ENCODE peak calls at places on chromosomes 7 and 10, in six cellular contexts. One of them, this sample, is unnamed.

GRCh38 chr7:90320418-90320800 is 695 bp downstream of the FAM237B start:
- DNase-seq in esophagus squamous epithelium: no peak
- DNase-seq in stomach: no peak
- DNase-seq in psoas muscle: no peak
- DNase-seq in transverse colon: no peak
- DNase-seq in HCT116: no peak
- DNase-seq in this sample: no peak

GRCh38 chr10:62098278-62099121 is 170.1 kb downstream of the RTKN2 start:
- DNase-seq in esophagus squamous epithelium: no peak
- DNase-seq in stomach: no peak
- DNase-seq in psoas muscle: no peak
- DNase-seq in transverse colon: no peak
- DNase-seq in HCT116: no peak
- DNase-seq in this sample: no peak

GRCh38 chr10:113175756-113176651 is 226.0 kb downstream of the TCF7L2 start:
- DNase-seq in esophagus squamous epithelium: no peak
- DNase-seq in stomach: no peak
- DNase-seq in psoas muscle: no peak
- DNase-seq in transverse colon: no peak
- DNase-seq in HCT116: no peak
- DNase-seq in this sample: no peak

GRCh38 chr10:124077216-124077615 is 16.2 kb downstream of the CHST15 start:
- DNase-seq in esophagus squamous epithelium: no peak
- DNase-seq in stomach: no peak
- DNase-seq in psoas muscle: no peak
- DNase-seq in transverse colon: no peak
- DNase-seq in HCT116: no peak
- DNase-seq in this sample: no peak

GRCh38 chr10:124820121-124820520 is 18.5 kb downstream of the ABRAXAS2 start:
- DNase-seq in esophagus squamous epithelium: no peak
- DNase-seq in stomach: no peak
- DNase-seq in psoas muscle: no peak
- DNase-seq in transverse colon: no peak
- DNase-seq in HCT116: no peak
- DNase-seq in this sample: no peak

GRCh38 chr10:119326167-119326566 is 118.8 kb downstream of the GRK5 start:
- DNase-seq in esophagus squamous epithelium: no peak
- DNase-seq in stomach: no peak
- DNase-seq in psoas muscle: no peak
- DNase-seq in transverse colon: no peak
- DNase-seq in HCT116: no peak
- DNase-seq in this sample: no peak

GRCh38 chr10:11249134-11249533 is 231.5 kb downstream of the CELF2 start:
- DNase-seq in esophagus squamous epithelium: no peak
- DNase-seq in stomach: no peak
- DNase-seq in psoas muscle: no peak
- DNase-seq in transverse colon: no peak
- DNase-seq in HCT116: no peak
- DNase-seq in this sample: no peak

GRCh38 chr10:60314306-60314940 is 75.3 kb downstream of the ANK3 start:
- DNase-seq in esophagus squamous epithelium: no peak
- DNase-seq in stomach: no peak
- DNase-seq in psoas muscle: no peak
- DNase-seq in transverse colon: no peak
- DNase-seq in HCT116: peak; percentile 39
- DNase-seq in this sample: no peak

GRCh38 chr7:108234281-108234680 is 104.1 kb upstream of the LAMB4 start:
- DNase-seq in esophagus squamous epithelium: no peak
- DNase-seq in stomach: no peak
- DNase-seq in psoas muscle: no peak
- DNase-seq in transverse colon: no peak
- DNase-seq in HCT116: no peak
- DNase-seq in this sample: no peak

GRCh38 chr10:1156921-1157614 is 100.9 kb downstream of the WDR37 start:
- DNase-seq in esophagus squamous epithelium: no peak
- DNase-seq in stomach: no peak
- DNase-seq in psoas muscle: no peak
- DNase-seq in transverse colon: no peak
- DNase-seq in HCT116: no peak
- DNase-seq in this sample: no peak
- H3K27me3 ChIP-seq in esophagus squamous epithelium: no peaks in the 10 kb centered on the region
- H3K27me3 ChIP-seq in stomach: no peaks in the 10 kb centered on the region
- H3K27me3 ChIP-seq in psoas muscle: peaks cover 2% of the 10 kb centered on the region
- H3K27me3 ChIP-seq in transverse colon: no peaks in the 10 kb centered on the region
- H3K27me3 ChIP-seq in HCT116: peaks cover 6% of the 10 kb centered on the region
- H3K27me3 ChIP-seq in this sample: no peaks in the 10 kb centered on the region

GRCh38 chr10:77587424-77587806 is 50.2 kb downstream of the KCNMA1 start:
- DNase-seq in esophagus squamous epithelium: no peak
- DNase-seq in stomach: no peak
- DNase-seq in psoas muscle: no peak
- DNase-seq in transverse colon: no peak
- DNase-seq in HCT116: no peak
- DNase-seq in this sample: no peak

GRCh38 chr10:77588886-77589285 is 48.7 kb downstream of the KCNMA1 start:
- DNase-seq in esophagus squamous epithelium: no peak
- DNase-seq in stomach: no peak
- DNase-seq in psoas muscle: no peak
- DNase-seq in transverse colon: no peak
- DNase-seq in HCT116: no peak
- DNase-seq in this sample: no peak

GRCh38 chr10:77583527-77583926 is 54.1 kb downstream of the KCNMA1 start:
- DNase-seq in esophagus squamous epithelium: no peak
- DNase-seq in stomach: no peak
- DNase-seq in psoas muscle: no peak
- DNase-seq in transverse colon: no peak
- DNase-seq in HCT116: no peak
- DNase-seq in this sample: no peak

GRCh38 chr10:77590344-77591237 is 47.0 kb downstream of the KCNMA1 start:
- DNase-seq in esophagus squamous epithelium: no peak
- DNase-seq in stomach: no peak
- DNase-seq in psoas muscle: peak; percentile 45
- DNase-seq in transverse colon: no peak
- DNase-seq in HCT116: no peak
- DNase-seq in this sample: peak; percentile 58

GRCh38 chr10:77586719-77587423 is 50.7 kb downstream of the KCNMA1 start:
- DNase-seq in esophagus squamous epithelium: no peak
- DNase-seq in stomach: no peak
- DNase-seq in psoas muscle: peak; percentile 59
- DNase-seq in transverse colon: peak; percentile 57
- DNase-seq in HCT116: no peak
- DNase-seq in this sample: no peak
- TF ChIP-seq CTCF in esophagus squamous epithelium: peak; percentile 23
- TF ChIP-seq CTCF in stomach: no peak
- TF ChIP-seq CTCF in psoas muscle: peak; percentile 9
- TF ChIP-seq CTCF in transverse colon: no peak
- TF ChIP-seq CTCF in HCT116: no peak
- TF ChIP-seq CTCF in this sample: no peak

GRCh38 chr7:1243964-1244416 is 11.3 kb downstream of the UNCX start:
- DNase-seq in esophagus squamous epithelium: no peak
- DNase-seq in stomach: no peak
- DNase-seq in psoas muscle: peak; percentile 8
- DNase-seq in transverse colon: no peak
- DNase-seq in HCT116: no peak
- DNase-seq in this sample: no peak
- H3K27me3 ChIP-seq in esophagus squamous epithelium: peaks cover 94% of the 10 kb centered on the region
- H3K27me3 ChIP-seq in stomach: peaks cover 78% of the 10 kb centered on the region
- H3K27me3 ChIP-seq in psoas muscle: peaks cover 57% of the 10 kb centered on the region
- H3K27me3 ChIP-seq in transverse colon: peaks cover 100% of the 10 kb centered on the region
- H3K27me3 ChIP-seq in HCT116: no peaks in the 10 kb centered on the region
- H3K27me3 ChIP-seq in this sample: peaks cover 23% of the 10 kb centered on the region

DNA sequence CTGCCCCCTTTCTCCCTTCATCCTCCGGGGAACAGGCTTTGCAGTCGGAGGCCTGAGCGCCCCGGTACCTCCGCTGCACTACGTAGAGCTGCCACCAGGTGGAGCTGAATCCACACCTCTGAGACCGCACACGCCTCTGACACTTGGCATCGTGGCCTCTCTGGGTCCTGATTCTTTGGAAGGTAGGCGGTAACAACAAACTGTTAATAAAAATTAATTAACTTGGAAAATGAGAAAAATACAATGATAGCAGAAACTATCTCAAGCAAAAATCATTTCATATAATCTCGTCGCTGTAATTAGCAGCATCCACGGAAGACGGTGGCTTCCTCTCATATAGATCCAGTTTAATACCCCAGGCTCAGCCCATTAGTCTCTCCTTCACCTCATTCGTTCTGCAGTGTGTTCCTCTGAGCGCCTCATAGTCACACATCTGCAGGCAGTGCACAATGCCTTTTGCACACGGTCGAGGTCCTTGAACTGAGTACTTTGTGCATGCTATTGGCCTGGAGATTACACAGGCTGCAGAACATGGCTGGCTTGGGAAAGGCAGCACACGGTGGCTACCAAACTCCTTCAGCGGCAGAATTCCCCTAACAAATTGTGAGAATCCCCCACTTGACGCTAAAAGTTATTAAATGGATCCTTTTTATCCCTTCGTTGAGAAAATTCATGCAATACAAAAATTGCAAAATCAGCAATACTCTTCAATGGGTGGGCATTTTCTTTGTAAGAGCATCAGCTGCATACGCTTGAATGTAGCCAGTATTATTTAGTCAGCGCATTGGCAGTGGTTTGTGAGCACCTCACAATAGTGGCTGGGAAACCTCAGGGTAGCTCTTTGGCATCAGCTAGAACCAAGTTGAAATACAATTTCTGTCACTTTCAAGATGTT is 18.7 kb downstream of the OR9A2 start:
- DNase-seq in esophagus squamous epithelium: peak; percentile 18
- DNase-seq in stomach: peak; percentile 84
- DNase-seq in psoas muscle: peak; percentile 74
- DNase-seq in transverse colon: peak; percentile 80
- DNase-seq in HCT116: peak; percentile 46
- DNase-seq in this sample: peak; percentile 81
- TF ChIP-seq CTCF in esophagus squamous epithelium: peak; percentile 96
- TF ChIP-seq CTCF in stomach: no peak
- TF ChIP-seq CTCF in psoas muscle: peak; percentile 97
- TF ChIP-seq CTCF in transverse colon: peak; percentile 96
- TF ChIP-seq CTCF in HCT116: peak; percentile 91
- TF ChIP-seq CTCF in this sample: peak; percentile 93

DNA sequence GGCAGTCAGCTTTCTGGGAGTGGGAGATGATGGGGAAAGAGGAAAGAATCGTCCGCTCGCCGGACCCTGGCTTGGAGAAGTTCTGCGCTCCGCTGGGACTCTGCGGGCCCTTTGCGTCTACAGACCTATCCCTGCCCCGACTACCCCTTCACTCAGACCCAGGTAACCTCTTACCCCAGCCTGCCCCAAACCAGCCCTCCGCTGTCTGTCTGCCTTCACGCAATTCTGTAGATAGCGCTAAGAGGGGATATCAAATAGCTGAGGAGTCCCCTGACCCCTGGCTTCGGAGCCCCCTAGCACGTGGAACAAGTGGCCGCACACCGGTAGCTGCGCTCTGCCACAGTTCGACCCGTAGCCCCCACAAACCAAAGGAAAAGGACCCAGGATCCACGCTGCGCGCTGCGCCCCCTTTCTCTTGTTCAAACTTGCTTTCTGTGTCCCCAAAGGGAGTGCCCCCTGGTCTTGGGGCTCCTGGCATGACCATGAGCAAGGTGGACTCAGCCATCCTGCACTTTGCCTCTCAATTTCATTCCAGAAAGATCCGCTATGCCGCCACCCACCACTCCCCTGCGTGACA is 7.0 kb downstream of the HOXA4 start:
- DNase-seq in esophagus squamous epithelium: no peak
- DNase-seq in stomach: no peak
- DNase-seq in psoas muscle: no peak
- DNase-seq in transverse colon: no peak
- DNase-seq in HCT116: no peak
- DNase-seq in this sample: no peak
- H3K27me3 ChIP-seq in esophagus squamous epithelium: no peaks in the 10 kb centered on the region
- H3K27me3 ChIP-seq in stomach: no peaks in the 10 kb centered on the region
- H3K27me3 ChIP-seq in psoas muscle: no peaks in the 10 kb centered on the region
- H3K27me3 ChIP-seq in transverse colon: no peaks in the 10 kb centered on the region
- H3K27me3 ChIP-seq in HCT116: peaks cover 40% of the 10 kb centered on the region
- H3K27me3 ChIP-seq in this sample: peaks cover 5% of the 10 kb centered on the region

GRCh38 chr10:96716396-96716795 is 3.9 kb downstream of the PIK3AP1 start:
- DNase-seq in esophagus squamous epithelium: no peak
- DNase-seq in stomach: no peak
- DNase-seq in psoas muscle: no peak
- DNase-seq in transverse colon: no peak
- DNase-seq in HCT116: no peak
- DNase-seq in this sample: no peak
- TF ChIP-seq CTCF in esophagus squamous epithelium: no peak
- TF ChIP-seq CTCF in stomach: no peak
- TF ChIP-seq CTCF in psoas muscle: no peak
- TF ChIP-seq CTCF in transverse colon: no peak
- TF ChIP-seq CTCF in HCT116: no peak
- TF ChIP-seq CTCF in this sample: no peak

GRCh38 chr7:25968205-25968993 is 183.6 kb upstream of the NFE2L3 start:
- DNase-seq in esophagus squamous epithelium: no peak
- DNase-seq in stomach: peak; percentile 37
- DNase-seq in psoas muscle: no peak
- DNase-seq in transverse colon: peak; percentile 70
- DNase-seq in HCT116: no peak
- DNase-seq in this sample: no peak
- H3K27me3 ChIP-seq in esophagus squamous epithelium: no peaks in the 10 kb centered on the region
- H3K27me3 ChIP-seq in stomach: no peaks in the 10 kb centered on the region
- H3K27me3 ChIP-seq in psoas muscle: no peaks in the 10 kb centered on the region
- H3K27me3 ChIP-seq in transverse colon: peaks cover 5% of the 10 kb centered on the region
- H3K27me3 ChIP-seq in HCT116: peaks cover 20% of the 10 kb centered on the region
- H3K27me3 ChIP-seq in this sample: no peaks in the 10 kb centered on the region

DNA sequence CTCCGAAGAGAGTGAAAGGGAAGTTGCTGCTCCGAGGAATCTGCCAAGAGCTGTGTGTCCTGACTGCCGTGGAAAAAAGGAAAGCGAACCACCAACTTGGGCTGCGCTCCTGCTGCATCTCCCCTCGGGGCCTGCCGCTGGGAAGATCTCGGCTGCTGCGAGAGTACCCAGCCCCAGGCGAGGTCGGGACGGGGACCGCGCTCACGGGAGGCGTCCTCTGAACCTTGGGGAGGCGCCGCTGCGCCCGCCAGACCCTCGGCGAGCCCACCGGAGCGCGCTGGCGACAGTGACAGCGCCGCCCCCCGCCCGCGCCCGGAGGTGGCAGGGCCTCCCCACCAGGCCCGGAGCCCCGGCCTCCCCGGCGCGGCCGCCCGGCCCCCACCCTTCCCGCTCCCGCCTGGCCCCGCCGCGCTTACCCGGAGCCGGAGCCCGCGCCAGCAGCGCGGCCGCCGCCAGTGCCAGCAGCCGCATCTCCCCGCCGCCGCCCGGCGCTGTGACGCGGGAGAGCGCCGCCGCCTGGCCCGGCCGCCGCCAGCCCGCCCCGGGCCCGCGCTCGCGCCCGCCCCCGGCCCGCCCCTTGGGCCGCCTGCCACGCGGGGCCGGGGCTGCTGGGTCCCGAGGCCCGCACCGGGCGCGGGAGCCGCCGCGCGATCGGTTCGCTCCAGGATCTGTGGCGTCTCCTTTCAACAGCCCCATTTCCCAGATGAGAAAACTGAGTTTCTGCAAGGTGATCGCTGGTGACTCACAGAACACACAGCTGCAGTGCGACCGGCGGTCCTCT is at the start of gene VSTM4:
- DNase-seq in esophagus squamous epithelium: no peak
- DNase-seq in stomach: no peak
- DNase-seq in psoas muscle: peak; percentile 48
- DNase-seq in transverse colon: no peak
- DNase-seq in HCT116: no peak
- DNase-seq in this sample: peak; percentile 15
- TF ChIP-seq CTCF in esophagus squamous epithelium: no peak
- TF ChIP-seq CTCF in stomach: no peak
- TF ChIP-seq CTCF in psoas muscle: no peak
- TF ChIP-seq CTCF in transverse colon: no peak
- TF ChIP-seq CTCF in HCT116: no peak
- TF ChIP-seq CTCF in this sample: no peak

GRCh38 chr7:101374990-101375389 is 12.3 kb downstream of the COL26A1 start:
- DNase-seq in esophagus squamous epithelium: no peak
- DNase-seq in stomach: no peak
- DNase-seq in psoas muscle: no peak
- DNase-seq in transverse colon: no peak
- DNase-seq in HCT116: no peak
- DNase-seq in this sample: no peak
- H3K27me3 ChIP-seq in esophagus squamous epithelium: no peaks in the 10 kb centered on the region
- H3K27me3 ChIP-seq in stomach: no peaks in the 10 kb centered on the region
- H3K27me3 ChIP-seq in psoas muscle: peaks cover 11% of the 10 kb centered on the region
- H3K27me3 ChIP-seq in transverse colon: peaks cover 35% of the 10 kb centered on the region
- H3K27me3 ChIP-seq in HCT116: no peaks in the 10 kb centered on the region
- H3K27me3 ChIP-seq in this sample: no peaks in the 10 kb centered on the region

This sample was measured in pancreas.